ENCODE peak calls at places on chromosomes 2 and 18, in ten cellular contexts. V is cardiac muscle cell; C is tibial artery; W is RWPE1; Y is SK-N-SH; B is psoas muscle; L is fibroblast of lung; R is uterus; D is lower lobe of right lung; H is CD8-positive, alpha-beta memory T cell. N is an unnamed sample.
A peak's percentile ranks its signal among the peaks of the same experiment; 100 is the strongest.

GRCh38 chr2:218744615-218745014 is 34.0 kb downstream of the TTLL4 start:
- DNase-seq in V (no peak), C (no peak), W (no peak), Y (no peak), B (no peak), L (no peak), R (no peak), D (no peak), H (no peak), N (no peak)

GRCh38 chr2:180366481-180366880 is 359.4 kb upstream of the CWC22 start:
- DNase-seq in V (no peak), C (no peak), W (no peak), Y (no peak), B (no peak), L (no peak), R (no peak), D (no peak), H (no peak), N (no peak)

GRCh38 chr2:241052677-241053360 is 49.3 kb downstream of the MTERF4 start:
- DNase-seq in V (no peak), C (peak; percentile 17), W (no peak), Y (no peak), B (peak; percentile 47), L (no peak), R (no peak), D (no peak), H (no peak), N (no peak)

GRCh38 chr2:28663359-28663758 is 88.3 kb upstream of the PPP1CB start:
- DNase-seq in V (peak; percentile 55), C (no peak), W (no peak), Y (no peak), B (no peak), L (peak; percentile 58), R (peak; percentile 54), D (no peak), H (no peak), N (no peak)

GRCh38 chr18:55523001-55523400 is 65.0 kb downstream of the TCF4 start:
- DNase-seq in V (peak; percentile 39), C (no peak), W (no peak), Y (no peak), B (no peak), L (peak; percentile 46), R (no peak), D (no peak), H (no peak), N (no peak)

GRCh38 chr2:26619649-26620605 is 21.2 kb downstream of the CIB4 start:
- DNase-seq in V (no peak), C (no peak), W (no peak), Y (peak; percentile 19), B (no peak), L (no peak), R (no peak), D (no peak), H (no peak), N (peak; percentile 45)

GRCh38 chr18:34695300-34695699 is 14.8 kb upstream of the DTNA start:
- DNase-seq in V (no peak), C (no peak), W (no peak), Y (no peak), B (no peak), L (no peak), R (no peak), D (no peak), H (no peak), N (no peak)

GRCh38 chr2:120470041-120470716 is 124.2 kb downstream of the INHBB start:
- DNase-seq in V (peak; percentile 97), C (peak; percentile 92), W (peak; percentile 81), Y (no peak), B (peak; percentile 94), L (peak; percentile 97), R (peak; percentile 86), D (peak; percentile 89), H (no peak), N (no peak)

GRCh38 chr2:239181601-239182471 is 219.0 kb downstream of the HDAC4 start:
- DNase-seq in V (no peak), C (peak; percentile 10), W (no peak), Y (no peak), B (no peak), L (no peak), R (peak; percentile 10), D (no peak), H (no peak), N (no peak)

GRCh38 chr2:99615247-99615771 is 125.5 kb upstream of the REV1 start:
- DNase-seq in V (no peak), C (peak; percentile 35), W (peak; percentile 13), Y (no peak), B (peak; percentile 61), L (no peak), R (no peak), D (no peak), H (no peak), N (peak; percentile 68)

GRCh38 chr18:44637210-44638051 is 43.3 kb upstream of the SETBP1 start:
- DNase-seq in V (no peak), C (no peak), W (peak; percentile 43), Y (no peak), B (no peak), L (no peak), R (no peak), D (no peak), H (no peak), N (peak; percentile 73)

GRCh38 chr2:129813404-129813803 is 166.1 kb upstream of the RAB6C start:
- DNase-seq in V (peak; percentile 7), C (no peak), W (no peak), Y (no peak), B (no peak), L (no peak), R (no peak), D (no peak), H (no peak), N (peak; percentile 56)

GRCh38 chr2:136376798-136377211 is 258.9 kb upstream of the CXCR4 start:
- DNase-seq in V (peak; percentile 20), C (no peak), W (no peak), Y (no peak), B (no peak), L (peak; percentile 12), R (no peak), D (no peak), H (no peak), N (no peak)

GRCh38 chr2:30226144-30227032 is 4.9 kb upstream of the LBH start:
- DNase-seq in V (peak; percentile 90), C (no peak), W (no peak), Y (no peak), B (no peak), L (no peak), R (no peak), D (no peak), H (no peak), N (no peak)

GRCh38 chr18:67730884-67731283 is 214.4 kb upstream of the DSEL start:
- DNase-seq in V (peak; percentile 8), C (no peak), W (peak; percentile 71), Y (no peak), B (no peak), L (peak; percentile 27), R (no peak), D (no peak), H (no peak), N (no peak)

GRCh38 chr2:104897515-104898184 is 43.7 kb downstream of the POU3F3 start:
- DNase-seq in V (no peak), C (no peak), W (peak; percentile 35), Y (no peak), B (no peak), L (peak; percentile 2), R (no peak), D (no peak), H (no peak), N (no peak)

GRCh38 chr18:31247574-31248199 is 70.3 kb upstream of the DSG1 start:
- DNase-seq in V (peak; percentile 34), C (no peak), W (peak; percentile 27), Y (no peak), B (no peak), L (no peak), R (no peak), D (no peak), H (no peak), N (no peak)

GRCh38 chr18:74977041-74977440 is 231.9 kb downstream of the PTGR3 start:
- DNase-seq in V (no peak), C (no peak), W (no peak), Y (no peak), B (no peak), L (peak; percentile 29), R (no peak), D (no peak), H (no peak), N (no peak)

DNA sequence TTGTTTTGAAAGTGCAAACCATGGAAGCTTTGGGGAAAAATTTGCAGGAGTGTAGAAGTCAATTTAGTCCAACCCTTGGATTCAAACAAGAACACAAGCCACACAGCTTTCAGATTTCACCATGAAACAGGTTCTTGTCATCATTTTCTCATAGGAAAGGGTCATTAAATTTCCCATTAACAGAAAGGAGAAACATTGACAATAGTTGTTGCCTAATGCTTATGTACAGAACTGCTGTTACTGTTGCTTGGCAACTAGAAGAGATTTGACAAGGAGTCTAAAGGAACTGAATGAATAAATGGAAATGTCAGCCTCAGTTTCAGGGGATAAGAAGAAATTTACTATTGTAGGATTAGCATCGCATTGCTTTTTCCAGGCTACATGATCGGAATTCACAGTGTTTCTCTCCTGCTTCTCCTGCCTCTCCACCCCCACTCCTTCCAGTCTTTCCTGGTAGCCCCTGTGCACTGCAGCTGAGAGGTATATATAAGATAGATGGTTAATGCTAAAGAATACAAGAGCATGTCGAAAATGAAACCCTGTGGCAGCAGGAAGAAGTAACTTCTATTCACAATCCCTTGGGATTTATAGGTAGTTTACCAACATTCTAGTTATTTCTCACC is 90.3 kb downstream of the SPATS2L start:
- DNase-seq in V (peak; percentile 64), C (no peak), W (no peak), Y (no peak), B (no peak), L (peak; percentile 69), R (no peak), D (no peak), H (no peak), N (no peak)
- H3K27ac ChIP-seq in V (no peak overlapping the region), C (no peak overlapping the region), W (no peak overlapping the region), Y (no peak overlapping the region), B (no peak overlapping the region), L (peak overlapping the region; percentile 43), R (no peak overlapping the region), D (no peak overlapping the region), H (no peak overlapping the region), N (no peak overlapping the region)

GRCh38 chr2:163348843-163349395 is 386.9 kb downstream of the FIGN start:
- DNase-seq in V (peak; percentile 84), C (no peak), W (no peak), Y (no peak), B (no peak), L (peak; percentile 84), R (peak; percentile 15), D (no peak), H (no peak), N (peak; percentile 73)
- H3K27ac ChIP-seq in V (peak overlapping the region; percentile 97), C (peak overlapping the region; percentile 91), W (no peak overlapping the region), Y (no peak overlapping the region), B (peak overlapping the region; percentile 74), L (peak overlapping the region; percentile 91), R (peak overlapping the region; percentile 79), D (peak overlapping the region; percentile 66), H (no peak overlapping the region), N (peak overlapping the region; percentile 95)

GRCh38 chr2:232200195-232200594 is 178.4 kb upstream of the ALPP start:
- DNase-seq in V (no peak), C (no peak), W (no peak), Y (no peak), B (no peak), L (no peak), R (no peak), D (no peak), H (no peak), N (peak; percentile 37)
- H3K27ac ChIP-seq in V (no peak overlapping the region), C (no peak overlapping the region), W (no peak overlapping the region), Y (no peak overlapping the region), B (no peak overlapping the region), L (no peak overlapping the region), R (no peak overlapping the region), D (no peak overlapping the region), H (no peak overlapping the region), N (no peak overlapping the region)

GRCh38 chr18:25316619-25317018 is 35.3 kb downstream of the ZNF521 start:
- DNase-seq in V (no peak), C (no peak), W (no peak), Y (no peak), B (no peak), L (no peak), R (no peak), D (no peak), H (no peak), N (no peak)
- H3K27ac ChIP-seq in V (no peak overlapping the region), C (no peak overlapping the region), W (no peak overlapping the region), Y (no peak overlapping the region), B (no peak overlapping the region), L (no peak overlapping the region), R (no peak overlapping the region), D (no peak overlapping the region), H (no peak overlapping the region), N (no peak overlapping the region)